ENCODE peak calls at places on chromosomes 1 and 21, in four cellular contexts. Z is progenitor cell of endocrine pancreas, K is HuH-7.5, P is NCI-H1105. V is an unnamed sample.

GRCh38 chr1:65456481-65456880 is 36.0 kb downstream of the LEPR start:
- DNase-seq in Z (no peak), K (no peak), P (no peak), V (no peak)

GRCh38 chr1:56216173-56216572 is 363.2 kb downstream of the PLPP3 start:
- DNase-seq in Z (no peak), K (no peak), P (no peak), V (no peak)

GRCh38 chr1:55246331-55246730 is 31.2 kb upstream of the USP24 start:
- DNase-seq in Z (no peak), K (no peak), P (no peak), V (no peak)

GRCh38 chr1:109713636-109714035 is 1.6 kb downstream of the GSTM5 start:
- DNase-seq in Z (no peak), K (no peak), P (no peak), V (no peak)

GRCh38 chr1:71046891-71047634 is 553 bp downstream of the PTGER3 start:
- DNase-seq in Z (no peak), K (no peak), P (no peak), V (no peak)

GRCh38 chr1:25799758-25800537 is at the start of gene SELENON:
- DNase-seq in Z (peak), K (peak), P (peak), V (peak)

GRCh38 chr1:78176448-78176847 is 130.7 kb downstream of the GIPC2 start:
- DNase-seq in Z (no peak), K (no peak), P (peak), V (no peak)

GRCh38 chr21:46161800-46162592 is 6.6 kb upstream of the FTCD start:
- DNase-seq in Z (no peak), K (no peak), P (no peak), V (no peak)

GRCh38 chr21:22115746-22116145 is 1117.5 kb downstream of the NCAM2 start:
- DNase-seq in Z (no peak), K (no peak), P (no peak), V (no peak)

GRCh38 chr21:36297938-36298572 is 21.9 kb upstream of the MORC3 start:
- DNase-seq in Z (no peak), K (no peak), P (no peak), V (peak)